ENCODE peak calls at places on chromosomes 5 and 9, in four cellular contexts. Z is GM12865, W is pancreas, T is T-helper 1 cell. Q is an unnamed sample.

GRCh38 chr5:62653001-62653863 is 74.6 kb downstream of the LRRC70 start:
- DNase-seq in Z (no peak), T (no peak), W (no peak), Q (no peak)

GRCh38 chr9:88215181-88216131 is 77.2 kb upstream of the SPATA31C2 start:
- DNase-seq in W (no peak), Z (no peak), T (no peak), Q (no peak)

GRCh38 chr9:79711874-79712273 is 140.1 kb downstream of the TLE4 start:
- DNase-seq in W (no peak), Z (no peak), T (no peak), Q (no peak)

GRCh38 chr5:75364571-75365280 is 27.7 kb downstream of the HMGCR start:
- DNase-seq in Z (no peak), T (no peak), W (no peak), Q (no peak)

GRCh38 chr9:129289131-129289731 is 111.2 kb upstream of the IER5L start:
- DNase-seq in T (no peak), Z (no peak), W (no peak), Q (no peak)

GRCh38 chr9:104232781-104233341 is 138.8 kb downstream of the SMC2 start:
- DNase-seq in W (no peak), T (no peak), Z (no peak), Q (peak; percentile 3)

GRCh38 chr5:45507174-45507573 is 189.0 kb downstream of the HCN1 start:
- DNase-seq in W (no peak), Z (no peak), T (no peak), Q (no peak)

GRCh38 chr5:154179846-154180710 is 10.5 kb upstream of the GALNT10 start:
- DNase-seq in Z (peak; percentile 74), W (no peak), T (no peak), Q (peak; percentile 49)

GRCh38 chr9:108478431-108478837 is 377.4 kb downstream of the ACTL7B start:
- DNase-seq in T (no peak), W (no peak), Z (peak; percentile 61), Q (peak; percentile 75)

GRCh38 chr9:70472268-70473249 is 58.1 kb upstream of the KLF9 start:
- DNase-seq in Z (no peak), T (no peak), W (no peak), Q (no peak)

GRCh38 chr5:80977764-80978163 is 17.6 kb downstream of the RASGRF2 start:
- DNase-seq in T (no peak), W (no peak), Z (no peak), Q (no peak)

GRCh38 chr5:179420476-179420875 is 75.2 kb upstream of the ADAMTS2 start:
- DNase-seq in W (no peak), Z (no peak), T (no peak), Q (no peak)

GRCh38 chr5:96691503-96692303 is 29.5 kb downstream of the CAST start:
- DNase-seq in W (no peak), Z (no peak), T (no peak), Q (peak; percentile 66)

GRCh38 chr9:119961774-119962408 is 592.7 kb upstream of the BRINP1 start:
- DNase-seq in W (peak; percentile 5), Z (peak; percentile 30), T (no peak), Q (peak; percentile 10)

GRCh38 chr9:113373255-113373654 is 3.5 kb downstream of the HDHD3 start:
- DNase-seq in Z (no peak), W (no peak), T (no peak), Q (no peak)

GRCh38 chr5:90168399-90168798 is 241.2 kb downstream of the CETN3 start:
- DNase-seq in W (no peak), T (no peak), Z (no peak), Q (no peak)

GRCh38 chr5:74586831-74587230 is 53.7 kb downstream of the ENC1 start:
- DNase-seq in W (no peak), Z (no peak), T (no peak), Q (no peak)

GRCh38 chr5:179287071-179287470 is 58.2 kb downstream of the ADAMTS2 start:
- DNase-seq in Z (no peak), W (no peak), T (no peak), Q (no peak)

GRCh38 chr5:159732220-159732619 is 184.1 kb upstream of the ADRA1B start:
- DNase-seq in T (no peak), W (no peak), Z (peak; percentile 27), Q (peak; percentile 27)

GRCh38 chr5:96431376-96432244 is 1.4 kb downstream of the PCSK1 start:
- DNase-seq in Z (peak; percentile 54), W (peak; percentile 6), T (no peak), Q (peak; percentile 50)

GRCh38 chr9:35593581-35593980 is 11.5 kb upstream of the TESK1 start:
- DNase-seq in Z (no peak), W (no peak), T (no peak), Q (no peak)

GRCh38 chr5:137051165-137051564 is 448.0 kb downstream of the SPOCK1 start:
- DNase-seq in W (no peak), Z (no peak), T (no peak), Q (peak; percentile 4)

GRCh38 chr9:19102181-19102630 is 498 bp downstream of the HAUS6 start:
- DNase-seq in Z (peak; percentile 62), T (peak; percentile 14), W (no peak), Q (no peak)

GRCh38 chr5:142527664-142528295 is 158.1 kb downstream of the FGF1 start:
- DNase-seq in T (no peak), W (no peak), Z (no peak), Q (no peak)

GRCh38 chr9:135252980-135253304 is 165.5 kb downstream of the OLFM1 start:
- DNase-seq in W (no peak), Z (no peak), T (no peak), Q (no peak)

GRCh38 chr5:1299511-1299850 is 4.6 kb upstream of the TERT start:
- DNase-seq in T (no peak), W (no peak), Z (no peak), Q (no peak)